ENCODE peak calls at places on chromosomes 7 and 10, in ten cellular contexts. R is tibial artery; U is esophagus squamous epithelium; K is stimulated activated CD8-positive, alpha-beta memory T cell treated with anti-CD3 and anti-CD28 coated beads, Interleukin-15, amount 100 ng/mL, for 1 hour; E is activated naive CD4-positive, alpha-beta T cell; A is colonic mucosa; B is kidney tubule cell; D is fibroblast of lung; X is heart left ventricle; M is T-helper 2 cell. C is an unnamed sample.

GRCh38 chr10:14665865-14666857 is 108.5 kb downstream of the FAM107B start:
- DNase-seq in M (no peak), R (no peak), A (no peak), U (no peak), E (no peak), B (no peak), X (no peak), D (no peak), K (no peak), C (no peak)

GRCh38 chr10:47165711-47166404 is 134.1 kb upstream of the GDF10 start:
- DNase-seq in E (peak), D (peak), X (peak), M (no peak), B (no peak), K (no peak), R (peak), A (no peak), U (no peak), C (peak)

GRCh38 chr7:28570970-28571288 is 158.6 kb downstream of the CREB5 start:
- DNase-seq in K (no peak), B (peak), R (no peak), A (no peak), U (no peak), X (no peak), D (peak), M (no peak), E (no peak), C (no peak)

GRCh38 chr7:100567045-100567730 is 6.5 kb downstream of the SAP25 start:
- DNase-seq in B (no peak), U (no peak), X (peak), M (no peak), A (no peak), E (no peak), R (no peak), D (peak), K (no peak), C (no peak)

GRCh38 chr10:86264481-86265231 is 101.9 kb downstream of the GRID1 start:
- DNase-seq in A (no peak), X (no peak), B (no peak), E (no peak), M (no peak), R (peak), D (no peak), U (no peak), K (no peak), C (no peak)

GRCh38 chr7:103348452-103348851 is 1.0 kb downstream of the PSMC2 start:
- DNase-seq in U (no peak), R (no peak), X (no peak), M (no peak), B (no peak), A (no peak), D (no peak), K (no peak), E (no peak), C (no peak)

GRCh38 chr10:97778452-97779302 is 6.9 kb upstream of the SFRP5 start:
- DNase-seq in X (no peak), E (no peak), U (no peak), A (no peak), R (no peak), K (no peak), M (no peak), D (no peak), B (no peak), C (no peak)

GRCh38 chr10:61844116-61844515 is 57.4 kb upstream of the ARID5B start:
- DNase-seq in R (no peak), B (no peak), A (no peak), U (no peak), M (no peak), X (no peak), E (no peak), K (no peak), D (no peak), C (no peak)

GRCh38 chr10:29635711-29636144 is 957 bp upstream of the SVIL start:
- DNase-seq in U (no peak), D (peak), A (peak), E (no peak), K (no peak), R (no peak), B (peak), M (no peak), X (no peak), C (no peak)

GRCh38 chr10:14834588-14834987 is 3.2 kb downstream of the CDNF start:
- DNase-seq in U (no peak), E (no peak), M (no peak), R (no peak), X (no peak), D (no peak), B (no peak), K (no peak), A (peak), C (no peak)

GRCh38 chr10:48235501-48235900 is 39.0 kb downstream of the FRMPD2 start:
- DNase-seq in E (no peak), A (no peak), D (no peak), M (no peak), X (no peak), U (no peak), R (no peak), K (no peak), B (no peak), C (no peak)

GRCh38 chr7:22182139-22182538 is 174.8 kb downstream of the RAPGEF5 start:
- DNase-seq in B (no peak), K (no peak), D (no peak), X (no peak), U (no peak), E (no peak), R (no peak), M (no peak), A (no peak), C (no peak)

GRCh38 chr10:79610601-79611191 is at the start of gene SFTPA1:
- DNase-seq in U (no peak), E (no peak), K (no peak), R (no peak), D (no peak), M (no peak), B (no peak), A (no peak), X (no peak), C (no peak)

GRCh38 chr7:32266932-32267475 is 196.8 kb upstream of the PDE1C start:
- DNase-seq in X (no peak), M (no peak), D (no peak), R (no peak), A (no peak), U (no peak), B (no peak), K (no peak), E (no peak), C (no peak)

GRCh38 chr7:43872401-43873165 is 3.3 kb upstream of the MRPS24 start:
- DNase-seq in A (peak), K (no peak), U (no peak), D (peak), M (no peak), B (peak), R (peak), X (no peak), E (no peak), C (no peak)

GRCh38 chr10:124721295-124722052 is 22.7 kb downstream of the FAM53B start:
- DNase-seq in M (no peak), X (peak), R (peak), K (no peak), D (no peak), U (no peak), A (peak), B (no peak), E (no peak), C (no peak)

GRCh38 chr7:11228515-11228914 is 254.8 kb downstream of the PHF14 start:
- DNase-seq in A (peak), D (peak), B (no peak), X (peak), K (no peak), E (no peak), U (no peak), M (no peak), R (peak), C (peak)

GRCh38 chr7:923108-924041 is 31.1 kb downstream of the ADAP1 start:
- DNase-seq in R (peak), A (peak), U (peak), E (peak), B (no peak), X (peak), M (peak), K (peak), D (peak), C (peak)

GRCh38 chr10:30502266-30503058 is 68.5 kb downstream of the MAP3K8 start:
- DNase-seq in X (no peak), D (peak), R (peak), K (no peak), A (no peak), B (no peak), M (no peak), E (peak), U (no peak), C (no peak)

GRCh38 chr10:126609566-126609965 is 60.9 kb downstream of the C10orf90 start:
- DNase-seq in X (no peak), D (no peak), K (no peak), E (no peak), U (no peak), R (no peak), B (no peak), A (no peak), M (no peak), C (no peak)

GRCh38 chr7:21967500-21968099 is 21.9 kb upstream of the CDCA7L start:
- DNase-seq in E (peak), D (peak), U (no peak), K (no peak), X (no peak), A (no peak), M (no peak), B (peak), R (no peak), C (no peak)

GRCh38 chr7:3415730-3416366 is 114.8 kb downstream of the SDK1 start:
- DNase-seq in R (no peak), E (no peak), X (no peak), A (no peak), D (no peak), U (no peak), M (no peak), B (no peak), K (no peak), C (no peak)

GRCh38 chr10:28248092-28248491 is 54.8 kb downstream of the MPP7 start:
- DNase-seq in B (no peak), K (no peak), R (no peak), E (no peak), U (no peak), A (no peak), D (peak), M (no peak), X (no peak), C (no peak)

GRCh38 chr7:104926189-104926904 is 87.7 kb upstream of the KMT2E start:
- DNase-seq in R (no peak), A (no peak), K (no peak), M (no peak), X (no peak), B (peak), E (no peak), U (no peak), D (no peak), C (no peak)

GRCh38 chr7:80748302-80749042 is 110.0 kb downstream of the CD36 start:
- DNase-seq in E (no peak), K (no peak), R (no peak), B (no peak), X (no peak), D (peak), A (no peak), M (no peak), U (no peak), C (no peak)

GRCh38 chr10:47076949-47077348 is 165.7 kb downstream of the PTPN20 start:
- DNase-seq in K (no peak), X (no peak), B (no peak), M (no peak), E (no peak), D (peak), U (no peak), A (no peak), R (no peak), C (no peak)

GRCh38 chr7:82050792-82051191 is 280.9 kb upstream of the HGF start:
- DNase-seq in E (no peak), X (no peak), U (no peak), B (no peak), R (no peak), D (peak), M (no peak), K (no peak), A (no peak), C (no peak)

GRCh38 chr10:28714401-28715053 is 37.2 kb downstream of the BAMBI start:
- DNase-seq in R (no peak), K (no peak), D (peak), B (no peak), X (no peak), M (no peak), A (no peak), E (no peak), U (no peak), C (no peak)

GRCh38 chr10:60809157-60809556 is 30.9 kb downstream of the CDK1 start:
- DNase-seq in B (no peak), R (no peak), X (no peak), E (no peak), U (no peak), K (no peak), D (no peak), M (no peak), A (no peak), C (no peak)

GRCh38 chr7:78443811-78444210 is 645.2 kb downstream of the PHTF2 start:
- DNase-seq in K (no peak), U (no peak), M (no peak), E (no peak), D (no peak), X (no peak), R (no peak), B (no peak), A (no peak), C (no peak)

GRCh38 chr10:42790835-42791234 is 8.2 kb downstream of the BMS1 start:
- DNase-seq in A (no peak), R (no peak), X (no peak), E (no peak), D (peak), B (peak), K (no peak), M (no peak), U (no peak), C (no peak)

GRCh38 chr7:157996359-157997079 is 591.1 kb downstream of the PTPRN2 start:
- DNase-seq in B (no peak), A (no peak), E (no peak), D (no peak), X (peak), R (no peak), K (no peak), U (no peak), M (no peak), C (no peak)

GRCh38 chr7:149873968-149874643 is at the start of gene ATP6V0E2:
- DNase-seq in U (no peak), X (no peak), E (no peak), M (no peak), A (peak), R (no peak), K (no peak), D (no peak), B (no peak), C (no peak)

GRCh38 chr10:52701647-52702046 is 70.9 kb downstream of the MBL2 start:
- DNase-seq in R (no peak), A (no peak), B (no peak), U (no peak), K (no peak), E (no peak), D (peak), X (no peak), M (no peak), C (no peak)

C was measured in ovary.